ENCODE peak calls at places on chromosomes 13 and 19, in four cellular contexts. D is A549, S is transverse colon, J is astrocyte. B is an unnamed sample.

GRCh38 chr13:27293051-27293691 is 22.5 kb downstream of the RASL11A start:
- DNase-seq in D (no peak), S (no peak), J (no peak), B (no peak)

GRCh38 chr13:30466358-30466714 is 600 bp upstream of the HMGB1 start:
- DNase-seq in D (peak; percentile 10), S (no peak), J (peak; percentile 24), B (peak; percentile 34)

GRCh38 chr13:77878186-77878585 is 40.4 kb downstream of the EDNRB start:
- DNase-seq in D (no peak), S (no peak), J (no peak), B (no peak)

GRCh38 chr13:28657784-28658538 is 969 bp upstream of the POMP start:
- DNase-seq in D (peak; percentile 11), S (no peak), J (no peak), B (peak; percentile 60)

GRCh38 chr19:2089001-2089711 is 7.0 kb downstream of the MOB3A start:
- DNase-seq in D (no peak), S (no peak), J (peak; percentile 21), B (peak; percentile 56)

GRCh38 chr13:65011403-65011802 is 2218.7 kb downstream of the PCDH9 start:
- DNase-seq in D (no peak), S (no peak), J (no peak), B (no peak)

GRCh38 chr13:91882918-91883317 is 484.5 kb downstream of the GPC5 start:
- DNase-seq in D (no peak), S (no peak), J (no peak), B (no peak)

GRCh38 chr19:47158879-47159509 is 28.4 kb downstream of the SAE1 start:
- DNase-seq in D (no peak), S (no peak), J (peak; percentile 73), B (peak; percentile 70)

GRCh38 chr13:41457589-41458186 is 338 bp downstream of the RGCC start:
- DNase-seq in D (no peak), S (no peak), J (no peak), B (no peak)

DNA sequence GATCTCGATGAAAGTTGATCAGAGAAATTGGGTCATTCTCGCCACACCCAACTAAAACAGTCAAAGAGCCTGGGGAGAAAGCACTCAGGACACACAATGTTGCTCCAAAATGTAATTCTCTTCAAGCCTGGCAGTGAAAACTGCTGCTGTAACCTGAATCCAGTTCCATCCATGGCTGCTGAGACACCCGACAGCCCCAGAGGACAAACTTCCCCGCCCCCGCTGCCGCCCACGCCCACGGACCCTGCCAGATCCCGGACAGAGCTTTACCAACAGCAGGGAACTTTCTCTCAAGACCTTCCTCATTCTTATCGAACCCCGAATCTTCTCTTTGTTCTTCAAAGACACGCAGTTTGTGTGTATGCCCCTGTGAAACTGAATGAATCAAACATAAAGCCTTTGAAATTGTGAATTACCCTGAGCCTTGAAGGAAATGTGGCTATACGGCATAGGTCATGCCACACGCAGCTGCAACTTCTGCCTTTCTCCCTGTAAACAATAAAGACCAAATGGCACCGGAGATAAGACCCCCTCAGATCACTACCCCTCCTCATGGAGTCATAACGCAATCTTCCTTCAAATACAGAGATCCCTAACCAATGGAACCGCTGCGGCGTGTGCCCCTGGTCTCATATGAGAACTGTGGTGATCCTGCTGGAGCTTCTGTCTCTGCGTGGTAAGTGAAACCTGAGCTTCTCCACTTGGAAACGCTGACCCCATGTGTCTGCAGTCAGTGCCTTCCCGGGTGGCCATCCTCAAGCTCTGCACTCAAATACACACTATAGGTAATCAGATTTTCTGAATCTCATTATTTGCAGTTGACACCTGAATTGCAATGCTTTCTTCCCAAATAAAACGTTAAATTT is 4.8 kb upstream of the LAMP1 start:
- DNase-seq in D (no peak), S (no peak), J (no peak), B (peak; percentile 34)
- H3K4me3 ChIP-seq in D (no peak overlapping the region), S (peak overlapping the region; percentile 11), J (peak overlapping the region; percentile 37), B (peak overlapping the region; percentile 30)

GRCh38 chr19:8988204-8988603 is 22.0 kb downstream of the MUC16 start:
- DNase-seq in D (peak; percentile 73), S (no peak), J (no peak), B (no peak)
- TF ChIP-seq CTCF in D (no peak), S (no peak), J (no peak), B (no peak)

GRCh38 chr19:7336321-7336973 is 12.3 kb upstream of the ARHGEF18 start:
- DNase-seq in D (no peak), S (no peak), J (no peak), B (no peak)
- H3K4me3 ChIP-seq in D (no peak overlapping the region), S (no peak overlapping the region), J (no peak overlapping the region), B (no peak overlapping the region)

GRCh38 chr13:99203601-99204579 is 3.2 kb downstream of the UBAC2 start:
- DNase-seq in D (no peak), S (no peak), J (no peak), B (no peak)

GRCh38 chr13:99198630-99199029 is 2.0 kb upstream of the UBAC2 start:
- DNase-seq in D (no peak), S (no peak), J (no peak), B (no peak)

GRCh38 chr13:99199541-99200432 is 867 bp upstream of the UBAC2 start:
- DNase-seq in D (no peak), S (no peak), J (no peak), B (peak; percentile 24)

GRCh38 chr13:99197257-99197651 is 3.4 kb upstream of the UBAC2 start:
- DNase-seq in D (no peak), S (peak; percentile 60), J (no peak), B (no peak)

DNA sequence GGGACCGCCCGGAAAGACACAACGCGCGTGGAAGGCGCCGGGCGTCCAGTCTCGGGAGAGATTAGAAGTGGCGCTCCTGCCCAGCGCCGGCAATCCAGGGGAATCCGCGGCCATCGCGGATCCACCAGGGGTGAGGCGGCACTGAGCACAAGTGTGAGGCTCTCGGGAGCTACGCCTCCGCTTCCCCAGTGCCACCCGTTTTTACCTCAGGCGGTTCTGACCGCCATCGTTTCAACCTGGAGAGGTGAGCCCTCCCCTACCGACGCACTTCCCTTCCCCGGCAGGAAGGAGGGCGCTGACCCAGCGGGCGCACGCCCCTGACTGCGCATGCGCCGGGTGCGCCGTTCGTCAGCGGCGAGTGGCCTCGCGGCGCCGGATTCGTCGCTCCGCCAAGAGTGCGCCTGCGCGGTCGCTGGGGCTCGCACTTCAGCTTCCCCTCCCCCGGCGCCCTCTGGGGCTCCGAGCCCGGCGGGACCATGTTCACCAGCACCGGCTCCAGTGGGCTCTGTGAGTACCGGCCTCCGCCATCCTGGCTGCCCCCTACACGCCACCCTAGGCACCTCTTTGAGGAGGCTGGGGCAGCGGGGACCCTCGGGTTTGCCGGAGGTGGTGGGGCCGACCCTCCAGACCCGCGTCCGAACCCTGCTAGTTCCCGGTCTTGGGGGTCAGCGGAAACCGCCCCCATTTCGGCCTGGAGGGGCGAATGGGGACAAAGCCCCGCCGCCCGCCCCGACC is at the start of gene UBAC2:
- DNase-seq in D (peak; percentile 92), S (peak; percentile 97), J (peak; percentile 75), B (peak; percentile 96)
- TF ChIP-seq CTCF in D (no peak), S (peak; percentile 35), J (no peak), B (peak; percentile 14)

GRCh38 chr19:53389591-53390377 is 5.2 kb upstream of the ZNF765 start:
- DNase-seq in D (no peak), S (no peak), J (no peak), B (no peak)
- H3K4me3 ChIP-seq in D (no peak overlapping the region), S (no peak overlapping the region), J (no peak overlapping the region), B (no peak overlapping the region)

DNA sequence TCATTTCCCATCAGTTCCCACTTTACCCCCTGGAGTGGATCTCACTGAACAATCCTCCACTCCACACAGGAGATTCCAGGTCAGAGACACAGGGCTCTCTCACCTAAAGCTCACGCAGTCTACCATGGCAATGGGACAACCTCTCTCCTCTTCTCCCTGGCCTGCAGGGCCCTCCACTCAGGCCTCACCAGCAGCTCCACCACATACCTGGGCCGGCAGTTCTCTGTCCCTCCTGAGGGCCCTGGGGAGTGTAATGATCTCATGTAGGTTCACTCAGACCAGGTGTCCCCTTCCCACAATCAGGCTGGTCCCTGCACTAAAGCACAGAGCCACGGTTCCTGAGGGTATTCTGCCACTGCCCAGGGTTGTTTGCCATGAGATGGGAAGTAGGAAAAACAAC is 15.6 kb downstream of the CEACAM3 start:
- DNase-seq in D (no peak), S (no peak), J (no peak), B (no peak)
- TF ChIP-seq CTCF in D (no peak), S (no peak), J (no peak), B (no peak)

DNA sequence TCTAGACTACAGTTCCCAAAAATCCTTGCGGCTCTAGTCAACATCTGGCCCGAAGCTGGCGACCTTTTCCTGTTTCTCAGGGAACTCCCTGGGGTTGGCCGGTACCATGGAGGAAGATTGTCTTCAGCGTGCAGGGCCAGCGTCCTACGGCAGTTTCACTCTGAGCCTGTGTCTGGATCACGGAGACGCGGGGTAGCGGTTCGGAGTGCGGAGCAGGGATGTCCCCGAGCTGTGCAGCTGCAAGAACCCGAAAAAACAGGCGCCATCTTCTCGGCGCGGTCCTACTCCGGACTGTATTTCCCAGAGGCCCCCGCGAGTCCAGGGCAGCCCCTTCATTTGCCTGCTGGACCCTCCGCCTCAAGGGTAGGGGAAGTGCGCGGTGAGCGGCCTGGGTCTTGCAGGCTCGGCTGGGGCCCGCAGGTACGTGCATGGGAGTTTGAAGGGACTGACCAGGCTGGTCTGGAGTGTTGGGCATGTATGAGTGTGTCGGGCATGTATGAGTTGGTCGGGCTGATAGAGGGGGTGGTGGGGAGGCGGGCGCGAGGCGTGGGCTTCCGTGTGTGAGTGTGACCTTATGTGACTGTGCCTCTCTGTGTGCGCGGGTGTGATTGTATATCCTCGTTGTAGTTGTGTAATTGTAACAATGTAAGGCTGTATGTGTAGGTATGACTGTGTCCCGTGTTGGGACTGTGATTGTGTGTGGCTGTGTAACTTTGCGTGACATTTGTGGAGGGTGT is at the start of gene ZNF383:
- DNase-seq in D (peak; percentile 97), S (peak; percentile 86), J (peak; percentile 84), B (peak; percentile 92)
- H3K4me3 ChIP-seq in D (peak within 1 kb of the TSS; percentile 66), S (peak within 1 kb of the TSS; percentile 77), J (peak within 1 kb of the TSS; percentile 99), B (peak within 1 kb of the TSS; percentile 81)

GRCh38 chr13:111099292-111099691 is 15.8 kb upstream of the ARHGEF7 start:
- DNase-seq in D (no peak), S (no peak), J (no peak), B (peak; percentile 5)
- TF ChIP-seq CTCF in D (no peak), S (no peak), J (no peak), B (peak; percentile 11)

DNA sequence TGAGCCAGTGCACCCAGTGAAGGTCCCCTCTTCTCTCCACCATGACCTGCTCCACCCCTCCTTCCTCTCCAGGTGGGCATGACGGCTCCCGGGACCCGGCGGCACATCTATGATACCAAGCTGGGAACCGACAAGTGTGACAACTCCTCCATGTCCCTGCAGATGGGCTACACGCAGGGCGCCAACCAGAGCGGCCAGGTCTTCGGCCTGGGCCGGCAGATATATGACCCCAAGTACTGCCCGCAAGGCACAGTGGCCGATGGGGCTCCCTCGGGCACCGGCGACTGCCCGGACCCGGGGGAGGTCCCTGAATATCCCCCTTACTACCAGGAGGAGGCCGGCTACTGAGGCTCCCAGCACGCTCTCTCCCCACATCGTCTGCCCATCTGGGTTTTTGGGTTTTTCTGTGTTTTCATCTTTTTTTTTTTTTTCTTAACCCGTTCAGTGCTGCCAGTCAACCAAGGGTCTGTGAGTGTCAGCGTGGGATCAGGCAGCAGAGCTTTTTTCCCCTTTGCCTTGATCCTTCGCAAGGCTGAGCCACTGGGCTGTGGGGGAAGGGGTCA is 2.3 kb upstream of the ABCA7 start:
- DNase-seq in D (no peak), S (peak; percentile 13), J (no peak), B (no peak)
- H3K4me3 ChIP-seq in D (no peak overlapping the region), S (no peak overlapping the region), J (no peak overlapping the region), B (no peak overlapping the region)

B was measured in choroid plexus epithelial cell.